ENCODE peak calls at places on chromosomes 2 and 18, in five cellular contexts. Y is heart right ventricle, E is hepatocyte, X is Karpas-422, Q is IMR-90. A is an unnamed sample. For H3K36me3, the result is how much of the 10 kb centered on the place peaks cover.

GRCh38 chr2:111236027-111236426 is 115.3 kb downstream of the BCL2L11 start:
- DNase-seq in Y (peak), E (no peak), X (no peak), Q (no peak), A (no peak)

GRCh38 chr2:176911-177310 is 86.9 kb downstream of the SH3YL1 start:
- DNase-seq in Y (no peak), E (no peak), X (no peak), Q (no peak), A (no peak)

GRCh38 chr2:119240311-119241204 is 16.9 kb downstream of the STEAP3 start:
- DNase-seq in Y (peak), E (peak), X (no peak), Q (peak), A (peak)

GRCh38 chr2:122663737-122664136 is 908.3 kb downstream of the TSN start:
- DNase-seq in Y (no peak), E (no peak), X (no peak), Q (no peak), A (no peak)

GRCh38 chr18:12886498-12887126 is 2.6 kb upstream of the PTPN2 start:
- DNase-seq in Y (no peak), E (no peak), X (peak), Q (no peak), A (no peak)

GRCh38 chr2:231326404-231326803 is 69.1 kb upstream of the B3GNT7 start:
- DNase-seq in Y (no peak), E (no peak), X (no peak), Q (no peak), A (no peak)

GRCh38 chr2:224892574-224893204 is 149.6 kb downstream of the DOCK10 start:
- DNase-seq in Y (no peak), E (no peak), X (peak), Q (no peak), A (no peak)

GRCh38 chr18:24142376-24142775 is 3.5 kb downstream of the CABYR start:
- DNase-seq in Y (no peak), E (no peak), X (no peak), Q (no peak), A (no peak)

GRCh38 chr2:148965596-148966431 is 72.7 kb upstream of the LYPD6B start:
- DNase-seq in Y (no peak), E (no peak), X (peak), Q (no peak), A (no peak)

GRCh38 chr2:57868619-57869139 is 177.9 kb upstream of the VRK2 start:
- DNase-seq in Y (no peak), E (no peak), X (no peak), Q (no peak), A (no peak)

GRCh38 chr18:48238206-48238605 is 171.0 kb downstream of the ZBTB7C start:
- DNase-seq in Y (no peak), E (no peak), X (no peak), Q (no peak), A (no peak)

GRCh38 chr18:75130591-75131274 is 78.2 kb downstream of the PTGR3 start:
- DNase-seq in Y (no peak), E (no peak), X (no peak), Q (peak), A (no peak)

GRCh38 chr18:61589053-61589723 is 256.0 kb downstream of the CDH20 start:
- DNase-seq in Y (no peak), E (no peak), X (no peak), Q (peak), A (no peak)

GRCh38 chr2:110768591-110768990 is 36.2 kb downstream of the ACOXL start:
- DNase-seq in Y (no peak), E (peak), X (no peak), Q (no peak), A (no peak)

GRCh38 chr2:1736045-1736444 is 8.3 kb downstream of the PXDN start:
- DNase-seq in Y (no peak), E (no peak), X (no peak), Q (peak), A (no peak)

GRCh38 chr2:8872821-8873432 is 35.5 kb upstream of the KIDINS220 start:
- DNase-seq in Y (no peak), E (peak), X (peak), Q (peak), A (no peak)

GRCh38 chr2:150532883-150533282 is 45.4 kb upstream of the RND3 start:
- DNase-seq in Y (no peak), E (no peak), X (no peak), Q (peak), A (no peak)

GRCh38 chr2:97728091-97728596 is 14.8 kb downstream of the ZAP70 start:
- DNase-seq in Y (peak), E (no peak), X (no peak), Q (no peak), A (no peak)

GRCh38 chr2:147641644-147642043 is 203.2 kb upstream of the ACVR2A start:
- DNase-seq in Y (no peak), E (no peak), X (no peak), Q (peak), A (no peak)

GRCh38 chr2:2664989-2665833 is 334.1 kb upstream of the MYT1L start:
- DNase-seq in Y (no peak), E (peak), X (no peak), Q (peak), A (peak)

GRCh38 chr2:64750001-64750816 is 96.5 kb upstream of the SERTAD2 start:
- DNase-seq in Y (peak), E (peak), X (peak), Q (peak), A (no peak)

GRCh38 chr2:237486819-237487448 is at the start of gene MLPH:
- DNase-seq in Y (no peak), E (peak), X (no peak), Q (peak), A (no peak)

GRCh38 chr2:31090188-31090587 is 48.1 kb downstream of the GALNT14 start:
- DNase-seq in Y (no peak), E (no peak), X (no peak), Q (no peak), A (no peak)

GRCh38 chr2:239392072-239392357 is 8.8 kb downstream of the HDAC4 start:
- DNase-seq in Y (no peak), E (no peak), X (no peak), Q (no peak), A (peak)

GRCh38 chr2:39845460-39846146 is 66.5 kb upstream of the THUMPD2 start:
- DNase-seq in Y (no peak), E (no peak), X (no peak), Q (peak), A (no peak)

GRCh38 chr18:62790836-62791772 is 75.8 kb downstream of the PHLPP1 start:
- DNase-seq in Y (no peak), E (no peak), X (no peak), Q (peak), A (no peak)

GRCh38 chr2:72572501-72572900 is 253.3 kb downstream of the EXOC6B start:
- DNase-seq in Y (no peak), E (no peak), X (no peak), Q (peak), A (no peak)

GRCh38 chr2:234033174-234033573 is 17.3 kb upstream of the SPP2 start:
- DNase-seq in Y (no peak), E (no peak), X (no peak), Q (peak), A (no peak)

GRCh38 chr2:220703279-220703678 is 868.8 kb downstream of the EPHA4 start:
- DNase-seq in Y (no peak), E (no peak), X (no peak), Q (peak), A (no peak)

GRCh38 chr2:149826471-149827125 is 239.0 kb upstream of the MMADHC start:
- DNase-seq in Y (no peak), E (no peak), X (no peak), Q (peak), A (no peak)

GRCh38 chr18:8232791-8233190 is 376.4 kb upstream of the RAB12 start:
- DNase-seq in Y (no peak), E (no peak), X (no peak), Q (no peak), A (no peak)

GRCh38 chr18:6793986-6794385 is 64.5 kb downstream of the ARHGAP28 start:
- DNase-seq in Y (no peak), E (no peak), X (no peak), Q (no peak), A (no peak)

GRCh38 chr2:182280128-182280527 is 146.7 kb downstream of the PDE1A start:
- DNase-seq in Y (peak), E (no peak), X (no peak), Q (peak), A (no peak)

GRCh38 chr2:240413813-240414429 is 21.5 kb upstream of the GPC1 start:
- DNase-seq in Y (no peak), E (no peak), X (no peak), Q (no peak), A (no peak)

GRCh38 chr2:241239552-241240202 is 51.2 kb downstream of the ANO7 start:
- DNase-seq in Y (no peak), E (no peak), X (no peak), Q (no peak), A (no peak)

GRCh38 chr18:22933958-22934423 is 863 bp downstream of the RBBP8 start:
- DNase-seq in Y (no peak), E (no peak), X (no peak), Q (peak), A (no peak)

GRCh38 chr2:3840611-3841010 is 137.2 kb downstream of the DCDC2C start:
- DNase-seq in Y (no peak), E (no peak), X (no peak), Q (no peak), A (no peak)

GRCh38 chr2:160836755-160837154 is 323.5 kb upstream of the TANK start:
- DNase-seq in Y (no peak), E (peak), X (no peak), Q (peak), A (no peak)

GRCh38 chr2:160838100-160838499 is 322.1 kb upstream of the TANK start:
- DNase-seq in Y (no peak), E (no peak), X (no peak), Q (no peak), A (no peak)

GRCh38 chr2:160835166-160835565 is 325.1 kb upstream of the TANK start:
- DNase-seq in Y (no peak), E (no peak), X (no peak), Q (no peak), A (no peak)

GRCh38 chr2:160838691-160839090 is 321.5 kb upstream of the TANK start:
- DNase-seq in Y (no peak), E (no peak), X (no peak), Q (no peak), A (no peak)

DNA sequence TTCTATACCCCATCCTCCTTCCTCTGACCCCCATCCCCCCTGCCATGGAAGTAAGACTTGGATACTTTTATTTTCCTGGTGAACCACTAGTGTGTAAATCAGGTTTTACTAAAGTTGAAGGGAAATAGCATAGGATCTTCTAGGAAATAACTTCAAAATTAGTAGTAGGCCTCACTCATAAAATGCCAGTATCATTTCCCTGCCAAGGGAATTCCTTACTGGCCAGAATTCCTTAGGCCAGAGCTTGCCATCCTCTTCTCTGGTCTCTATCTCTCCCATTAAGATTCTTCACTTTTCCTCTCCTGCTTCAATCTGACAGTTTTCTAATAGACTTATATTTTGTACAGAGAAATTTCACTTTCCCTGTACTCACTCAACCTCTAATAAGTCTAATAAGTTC is 322.8 kb upstream of the TANK start:
- DNase-seq in Y (no peak), E (no peak), X (no peak), Q (no peak), A (no peak)
- H3K36me3 ChIP-seq in Y (under half), E (under half), X (under half), Q (under half), A (under half)

GRCh38 chr2:101197814-101198213 is 46.6 kb upstream of the TBC1D8 start:
- DNase-seq in Y (no peak), E (no peak), X (no peak), Q (no peak), A (no peak)

GRCh38 chr2:101199153-101199810 is 48.1 kb upstream of the TBC1D8 start:
- DNase-seq in Y (no peak), E (no peak), X (no peak), Q (peak), A (no peak)

GRCh38 chr2:101197215-101197745 is 46.1 kb upstream of the TBC1D8 start:
- DNase-seq in Y (no peak), E (no peak), X (peak), Q (no peak), A (no peak)

GRCh38 chr2:101204400-101205095 is 48.1 kb upstream of the CNOT11 start:
- DNase-seq in Y (no peak), E (no peak), X (no peak), Q (no peak), A (no peak)

DNA sequence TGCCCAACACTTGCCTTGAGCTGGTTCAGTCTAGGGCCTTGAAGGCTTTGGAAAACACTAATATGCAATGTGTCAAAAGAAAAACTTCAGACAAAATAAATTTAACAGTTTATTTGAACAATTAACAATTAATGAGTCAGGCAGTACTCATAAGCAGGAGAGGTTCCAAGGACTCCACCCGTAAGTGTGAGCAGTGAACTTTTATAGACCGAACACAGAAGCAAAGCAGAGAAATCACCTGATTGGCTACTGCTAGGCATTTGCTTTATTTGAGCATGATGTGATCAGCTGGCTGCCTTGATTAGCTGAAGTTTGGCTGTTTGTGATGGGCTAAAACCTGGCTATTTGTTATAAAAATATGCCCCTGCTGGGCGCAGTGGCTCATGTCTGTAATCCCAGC is 49.5 kb upstream of the TBC1D8 start:
- DNase-seq in Y (no peak), E (no peak), X (no peak), Q (peak), A (no peak)
- H3K4me3 ChIP-seq in Y (no peak), E (no peak), X (no peak), Q (no peak), A (no peak)

GRCh38 chr2:155975734-155976133 is 356.8 kb downstream of the NR4A2 start:
- DNase-seq in Y (no peak), E (peak), X (no peak), Q (no peak), A (no peak)
- H3K27ac ChIP-seq in Y (no peak), E (no peak), X (no peak), Q (no peak), A (no peak)

GRCh38 chr2:61536086-61536722 is 2.0 kb downstream of the XPO1 start:
- DNase-seq in Y (peak), E (peak), X (peak), Q (peak), A (no peak)

GRCh38 chr2:61535449-61535848 is 2.7 kb downstream of the XPO1 start:
- DNase-seq in Y (no peak), E (no peak), X (no peak), Q (no peak), A (no peak)

GRCh38 chr2:61529944-61530343 is 8.2 kb downstream of the XPO1 start:
- DNase-seq in Y (no peak), E (no peak), X (no peak), Q (no peak), A (no peak)

GRCh38 chr2:61534926-61535325 is 3.2 kb downstream of the XPO1 start:
- DNase-seq in Y (no peak), E (no peak), X (no peak), Q (peak), A (no peak)

DNA sequence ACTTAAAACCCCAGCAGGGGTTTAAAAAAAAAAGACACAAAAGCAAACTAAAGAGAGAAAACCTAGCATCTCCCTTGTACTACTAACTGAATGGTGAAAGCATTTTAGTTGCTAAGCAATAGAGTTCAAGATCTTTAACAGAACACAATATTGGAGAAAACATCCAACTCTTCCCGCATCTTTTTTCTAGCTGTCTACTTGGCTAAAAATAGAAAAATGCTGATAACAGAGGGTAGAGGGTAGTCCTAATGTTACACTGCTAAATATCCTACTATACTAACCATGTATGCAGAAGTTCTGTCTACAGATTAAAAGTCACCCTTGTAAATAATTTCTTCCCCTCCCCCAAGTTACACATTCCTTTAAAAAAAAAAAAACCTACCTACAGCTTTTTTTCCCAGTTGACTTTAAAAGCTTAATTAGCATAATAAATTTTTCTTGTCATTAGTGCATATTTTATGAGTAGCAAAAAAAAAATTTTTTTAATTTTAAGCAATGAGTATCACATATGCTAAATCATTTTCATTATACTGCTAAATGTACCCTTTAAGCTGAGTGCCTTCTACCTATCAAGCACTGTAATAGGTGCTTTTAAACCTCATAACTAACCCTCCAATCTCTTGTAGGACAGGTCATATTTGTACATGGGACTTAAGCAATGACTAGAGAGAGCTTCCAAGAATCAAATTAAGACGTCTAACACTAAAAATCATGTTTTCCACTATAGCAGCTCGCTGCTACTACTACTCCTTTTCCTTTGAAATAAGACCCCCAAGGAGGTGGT is 7.6 kb downstream of the XPO1 start:
- DNase-seq in Y (no peak), E (no peak), X (no peak), Q (no peak), A (no peak)
- H3K36me3 ChIP-seq in Y (under half), E (under half), X (half or more), Q (under half), A (under half)

DNA sequence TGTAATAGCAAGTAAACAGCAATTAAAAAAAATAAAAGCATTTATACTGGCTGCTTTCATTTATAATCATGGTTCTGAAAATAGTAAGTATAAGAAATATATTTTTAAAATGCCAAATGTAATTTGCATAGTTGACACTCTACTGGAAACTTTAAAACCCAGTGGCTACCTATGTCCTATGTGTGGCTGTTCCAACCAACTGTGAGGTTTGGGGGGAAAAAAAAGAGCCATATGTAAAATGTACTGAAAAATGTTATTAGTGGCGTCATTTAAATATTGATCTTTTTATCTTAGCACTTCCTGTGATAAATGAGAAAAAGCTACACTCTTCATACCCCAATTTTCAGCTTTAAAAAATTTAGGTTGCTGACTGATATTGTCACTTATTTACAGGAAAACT is 270.7 kb downstream of the TCF4 start:
- DNase-seq in Y (no peak), E (no peak), X (no peak), Q (no peak), A (no peak)
- H3K4me3 ChIP-seq in Y (no peak), E (no peak), X (peak), Q (no peak), A (peak)

GRCh38 chr2:201228271-201228911 is 31.9 kb upstream of the CASP8 start:
- DNase-seq in Y (no peak), E (no peak), X (no peak), Q (no peak), A (no peak)
- H3K27ac ChIP-seq in Y (peak), E (no peak), X (no peak), Q (no peak), A (no peak)